ENCODE peak calls at places on chromosomes 3 and 15, in eight cellular contexts. Q is NCI-H460; R is aorta; E is non-pigmented ciliary epithelial cell; K is left cardiac atrium; X is CD8-positive, alpha-beta T cell; D is AG09319; M is PC-9. V is an unnamed sample.

GRCh38 chr3:78604328-78604727 is 1163.5 kb downstream of the ROBO1 start:
- DNase-seq in Q (no peak), R (no peak), E (peak), K (no peak), X (no peak), D (peak), M (no peak), V (peak)

GRCh38 chr3:130854208-130854864 is 39.5 kb upstream of the ATP2C1 start:
- DNase-seq in Q (no peak), R (no peak), E (no peak), K (no peak), X (no peak), D (no peak), M (no peak), V (no peak)

GRCh38 chr3:13451301-13451673 is 28.8 kb upstream of the HDAC11 start:
- DNase-seq in Q (peak), R (no peak), E (no peak), K (peak), X (no peak), D (no peak), M (no peak), V (no peak)

GRCh38 chr3:143367171-143367570 is 247.6 kb downstream of the CHST2 start:
- DNase-seq in Q (no peak), R (no peak), E (no peak), K (no peak), X (no peak), D (no peak), M (no peak), V (no peak)

GRCh38 chr15:96142498-96142897 is 188.0 kb upstream of the NR2F2 start:
- DNase-seq in Q (no peak), R (no peak), E (no peak), K (no peak), X (no peak), D (no peak), M (no peak), V (no peak)

GRCh38 chr3:42080452-42080872 is 10.7 kb upstream of the TRAK1 start:
- DNase-seq in Q (peak), R (no peak), E (no peak), K (no peak), X (no peak), D (no peak), M (peak), V (no peak)

GRCh38 chr3:196273655-196274054 is 13.9 kb downstream of the PCYT1A start:
- DNase-seq in Q (no peak), R (no peak), E (no peak), K (no peak), X (no peak), D (no peak), M (no peak), V (no peak)

GRCh38 chr3:70554170-70554569 is 241.7 kb upstream of the MDFIC2 start:
- DNase-seq in Q (no peak), R (no peak), E (peak), K (no peak), X (no peak), D (no peak), M (no peak), V (no peak)

GRCh38 chr3:119973276-119973675 is 121.0 kb downstream of the GSK3B start:
- DNase-seq in Q (peak), R (no peak), E (no peak), K (no peak), X (no peak), D (no peak), M (peak), V (no peak)

GRCh38 chr3:33064929-33065328 is 32.0 kb downstream of the GLB1 start:
- DNase-seq in Q (no peak), R (no peak), E (no peak), K (no peak), X (no peak), D (no peak), M (no peak), V (no peak)

GRCh38 chr3:171950373-171950772 is 89.0 kb upstream of the FNDC3B start:
- DNase-seq in Q (no peak), R (no peak), E (no peak), K (no peak), X (no peak), D (no peak), M (peak), V (no peak)

GRCh38 chr3:144272715-144273114 is 301.1 kb downstream of the DIPK2A start:
- DNase-seq in Q (no peak), R (no peak), E (no peak), K (no peak), X (no peak), D (no peak), M (no peak), V (no peak)

GRCh38 chr15:84992157-84992940 is 10.7 kb downstream of the PDE8A start:
- DNase-seq in Q (no peak), R (no peak), E (peak), K (no peak), X (no peak), D (no peak), M (peak), V (peak)

GRCh38 chr15:69410290-69410874 is 3.8 kb upstream of the KIF23 start:
- DNase-seq in Q (peak), R (no peak), E (no peak), K (no peak), X (no peak), D (no peak), M (peak), V (no peak)

GRCh38 chr3:32326791-32327190 is 64.9 kb upstream of the CMTM7 start:
- DNase-seq in Q (no peak), R (no peak), E (no peak), K (no peak), X (no peak), D (no peak), M (no peak), V (no peak)

GRCh38 chr3:175431396-175431795 is 572.3 kb downstream of the NAALADL2 start:
- DNase-seq in Q (peak), R (no peak), E (no peak), K (no peak), X (no peak), D (no peak), M (no peak), V (no peak)

GRCh38 chr15:40909662-40910625 is 15.7 kb downstream of the VPS18 start:
- DNase-seq in Q (no peak), R (no peak), E (no peak), K (peak), X (no peak), D (no peak), M (no peak), V (peak)

GRCh38 chr15:61034793-61035710 is 194.1 kb downstream of the RORA start:
- DNase-seq in Q (no peak), R (no peak), E (no peak), K (no peak), X (no peak), D (peak), M (no peak), V (peak)

GRCh38 chr3:80554304-80554703 is 786.5 kb upstream of the ROBO1 start:
- DNase-seq in Q (no peak), R (no peak), E (no peak), K (no peak), X (no peak), D (no peak), M (no peak), V (no peak)

GRCh38 chr3:183295211-183295610 is 42.2 kb downstream of the B3GNT5 start:
- DNase-seq in Q (no peak), R (no peak), E (no peak), K (no peak), X (no peak), D (peak), M (peak), V (peak)

GRCh38 chr15:67225336-67225735 is 29.1 kb downstream of the AAGAB start:
- DNase-seq in Q (no peak), R (no peak), E (peak), K (no peak), X (no peak), D (no peak), M (no peak), V (peak)

GRCh38 chr3:108383306-108383705 is 87.0 kb downstream of the HHLA2 start:
- DNase-seq in Q (no peak), R (no peak), E (no peak), K (no peak), X (no peak), D (no peak), M (no peak), V (no peak)

GRCh38 chr15:60418095-60418494 is 20.3 kb upstream of the ANXA2 start:
- DNase-seq in Q (no peak), R (no peak), E (no peak), K (no peak), X (no peak), D (no peak), M (no peak), V (no peak)

GRCh38 chr3:109683746-109684145 is 346.4 kb upstream of the DPPA4 start:
- DNase-seq in Q (no peak), R (no peak), E (no peak), K (no peak), X (no peak), D (no peak), M (no peak), V (no peak)

V was measured in GM04504.